ENCODE peak calls at places on chromosomes 6 and 20, in six cellular contexts. Y, Z, E, U, G and A are unnamed samples.

GRCh38 chr6:12033770-12034169 is 21.7 kb downstream of the HIVEP1 start:
- DNase-seq in Y (no peak), Z (peak; percentile 56), E (no peak), U (peak; percentile 68), G (no peak), A (peak; percentile 81)

GRCh38 chr6:154614101-154614500 is 103.6 kb upstream of the CNKSR3 start:
- DNase-seq in Y (no peak), Z (peak; percentile 22), E (no peak), U (peak; percentile 60), G (no peak), A (peak; percentile 20)

GRCh38 chr6:12137480-12137879 is 125.4 kb downstream of the HIVEP1 start:
- DNase-seq in Y (no peak), Z (peak; percentile 85), E (no peak), U (peak; percentile 77), G (peak; percentile 33), A (peak; percentile 37)

GRCh38 chr6:1049900-1050299 is 262.0 kb upstream of the FOXQ1 start:
- DNase-seq in Y (no peak), Z (no peak), E (no peak), U (no peak), G (no peak), A (no peak)

GRCh38 chr6:11650711-11651110 is 113.2 kb downstream of the TMEM170B start:
- DNase-seq in Y (no peak), Z (no peak), E (no peak), U (no peak), G (no peak), A (no peak)

GRCh38 chr6:124963416-124964083 is 1.3 kb downstream of the RNF217 start:
- DNase-seq in Y (no peak), Z (peak; percentile 79), E (no peak), U (peak; percentile 63), G (peak; percentile 21), A (no peak)

GRCh38 chr6:147852772-147853171 is 344.3 kb downstream of the SAMD5 start:
- DNase-seq in Y (no peak), Z (peak; percentile 20), E (no peak), U (peak; percentile 9), G (no peak), A (no peak)

GRCh38 chr6:147506704-147507114 is 1.8 kb upstream of the SAMD5 start:
- DNase-seq in Y (no peak), Z (peak; percentile 45), E (peak; percentile 84), U (peak; percentile 40), G (peak; percentile 82), A (peak; percentile 39)

GRCh38 chr6:7169296-7169721 is 61.5 kb downstream of the RREB1 start:
- DNase-seq in Y (no peak), Z (no peak), E (no peak), U (no peak), G (no peak), A (no peak)

GRCh38 chr6:50113114-50113857 is 63.6 kb upstream of the DEFB112 start:
- DNase-seq in Y (no peak), Z (no peak), E (peak; percentile 50), U (no peak), G (no peak), A (no peak)

GRCh38 chr20:50885781-50886180 is 45.5 kb downstream of the ADNP start:
- DNase-seq in Y (no peak), Z (no peak), E (no peak), U (no peak), G (no peak), A (no peak)
- H4K20me1 ChIP-seq in Y (peaks cover 8% of the 10 kb centered on the region), Z (peaks cover 26% of the 10 kb centered on the region), E (peaks cover 29% of the 10 kb centered on the region), U (no peaks in the 10 kb centered on the region), G (peaks cover 10% of the 10 kb centered on the region), A (no peaks in the 10 kb centered on the region)

DNA sequence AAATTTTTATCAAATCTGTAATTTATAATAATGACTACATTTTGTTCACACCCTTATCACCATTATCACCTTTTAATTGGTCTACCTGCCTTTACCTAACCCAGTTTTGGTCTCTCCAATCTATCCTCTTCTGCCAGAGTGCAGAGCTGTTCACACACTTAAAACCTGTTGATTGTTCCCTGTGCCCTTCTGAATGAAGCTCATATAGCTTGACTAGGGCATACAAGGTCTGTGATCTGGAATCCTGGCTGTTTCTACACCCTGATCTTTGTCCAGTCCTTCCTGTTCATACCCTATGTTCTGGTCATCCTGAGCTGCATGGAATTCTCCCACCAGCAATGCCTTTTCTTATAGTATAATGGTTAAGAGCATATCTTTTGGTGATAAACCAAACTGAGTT is 28.9 kb upstream of the SUMO4 start:
- DNase-seq in Y (no peak), Z (no peak), E (no peak), U (no peak), G (no peak), A (no peak)
- H4K20me1 ChIP-seq in Y (peaks cover 14% of the 10 kb centered on the region), Z (peaks cover 29% of the 10 kb centered on the region), E (peaks cover 59% of the 10 kb centered on the region), U (no peaks in the 10 kb centered on the region), G (peaks cover 52% of the 10 kb centered on the region), A (no peaks in the 10 kb centered on the region)

DNA sequence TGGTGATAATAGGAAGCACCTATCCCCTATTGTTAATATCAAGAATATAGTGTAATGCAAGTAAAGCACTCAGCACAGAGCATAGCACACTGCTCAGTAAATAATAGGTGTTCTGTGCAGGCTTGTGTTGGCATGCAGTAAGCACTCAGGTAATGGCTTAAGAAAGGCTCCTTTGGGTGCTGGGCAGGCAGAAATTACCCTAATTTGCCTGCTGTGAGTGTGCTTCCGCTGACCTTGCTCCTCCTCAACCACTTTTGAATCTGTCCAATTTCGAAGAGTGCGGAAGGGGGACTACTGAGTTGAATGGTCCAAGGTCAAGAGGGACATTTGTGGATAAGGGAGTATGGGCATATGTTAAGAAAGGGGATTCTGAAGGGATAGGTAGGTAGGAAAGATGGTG is 15.4 kb downstream of the SRSF3 start:
- DNase-seq in Y (no peak), Z (no peak), E (no peak), U (no peak), G (no peak), A (no peak)
- H4K20me1 ChIP-seq in Y (peaks cover 20% of the 10 kb centered on the region), Z (peaks cover 75% of the 10 kb centered on the region), E (peaks cover 86% of the 10 kb centered on the region), U (peaks cover 3% of the 10 kb centered on the region), G (peaks cover 60% of the 10 kb centered on the region), A (peaks cover 7% of the 10 kb centered on the region)

GRCh38 chr20:36043892-36044515 is 75.6 kb downstream of the CNBD2 start:
- DNase-seq in Y (no peak), Z (no peak), E (no peak), U (no peak), G (no peak), A (no peak)
- H4K20me1 ChIP-seq in Y (peaks cover 13% of the 10 kb centered on the region), Z (peaks cover 71% of the 10 kb centered on the region), E (peaks cover 32% of the 10 kb centered on the region), U (peaks cover 3% of the 10 kb centered on the region), G (peaks cover 52% of the 10 kb centered on the region), A (peaks cover 14% of the 10 kb centered on the region)

GRCh38 chr6:149328083-149328482 is 10.6 kb downstream of the TAB2 start:
- DNase-seq in Y (no peak), Z (peak; percentile 12), E (no peak), U (no peak), G (no peak), A (no peak)
- H4K20me1 ChIP-seq in Y (peaks cover 53% of the 10 kb centered on the region), Z (peaks cover 81% of the 10 kb centered on the region), E (peaks cover 100% of the 10 kb centered on the region), U (peaks cover 3% of the 10 kb centered on the region), G (peaks cover 98% of the 10 kb centered on the region), A (no peaks in the 10 kb centered on the region)

GRCh38 chr6:105294129-105294528 is 108.8 kb downstream of the PREP start:
- DNase-seq in Y (no peak), Z (no peak), E (no peak), U (no peak), G (no peak), A (no peak)
- H4K20me1 ChIP-seq in Y (no peaks in the 10 kb centered on the region), Z (no peaks in the 10 kb centered on the region), E (no peaks in the 10 kb centered on the region), U (no peaks in the 10 kb centered on the region), G (no peaks in the 10 kb centered on the region), A (no peaks in the 10 kb centered on the region)

GRCh38 chr6:30612213-30612612 is 4.8 kb downstream of the PPP1R10 start:
- DNase-seq in Y (no peak), Z (peak; percentile 57), E (peak; percentile 26), U (peak; percentile 29), G (no peak), A (no peak)
- H4K20me1 ChIP-seq in Y (peaks cover 30% of the 10 kb centered on the region), Z (peaks cover 58% of the 10 kb centered on the region), E (peaks cover 72% of the 10 kb centered on the region), U (no peaks in the 10 kb centered on the region), G (peaks cover 32% of the 10 kb centered on the region), A (peaks cover 6% of the 10 kb centered on the region)